ENCODE peak calls at places on chromosome 2, in six cellular contexts. G, Z, J, H, O and T are unnamed samples.

GRCh38 chr2:100606332-100606731 is 43.5 kb downstream of the PDCL3 start:
- DNase-seq in G (no peak), Z (no peak), J (no peak), H (no peak), O (no peak), T (no peak)

GRCh38 chr2:241556734-241557133 is 1.8 kb upstream of the BOK start:
- DNase-seq in G (no peak), Z (no peak), J (no peak), H (no peak), O (no peak), T (no peak)

GRCh38 chr2:115036818-115037217 is 594.4 kb downstream of the DPP10 start:
- DNase-seq in G (no peak), Z (no peak), J (no peak), H (no peak), O (no peak), T (no peak)

GRCh38 chr2:237705225-237705524 is 77.8 kb downstream of the LRRFIP1 start:
- DNase-seq in G (no peak), Z (no peak), J (peak), H (no peak), O (no peak), T (no peak)

GRCh38 chr2:9201185-9201891 is 5.3 kb upstream of the ASAP2 start:
- DNase-seq in G (no peak), Z (no peak), J (peak), H (no peak), O (no peak), T (no peak)

GRCh38 chr2:216315817-216316603 is 56.3 kb downstream of the MARCHF4 start:
- DNase-seq in G (no peak), Z (no peak), J (peak), H (no peak), O (no peak), T (no peak)

GRCh38 chr2:237081596-237081995 is 4.1 kb upstream of the COPS8 start:
- DNase-seq in G (no peak), Z (no peak), J (no peak), H (no peak), O (no peak), T (no peak)

GRCh38 chr2:224563537-224563936 is 21.6 kb downstream of the CUL3 start:
- DNase-seq in G (no peak), Z (no peak), J (peak), H (no peak), O (no peak), T (no peak)

GRCh38 chr2:74564222-74564621 is 9.7 kb downstream of the DOK1 start:
- DNase-seq in G (no peak), Z (no peak), J (no peak), H (no peak), O (no peak), T (no peak)

GRCh38 chr2:112630268-112630667 is 15.5 kb upstream of the SLC20A1 start:
- DNase-seq in G (no peak), Z (no peak), J (no peak), H (no peak), O (no peak), T (no peak)

GRCh38 chr2:66559672-66560071 is 124.7 kb downstream of the MEIS1 start:
- DNase-seq in G (no peak), Z (no peak), J (no peak), H (no peak), O (no peak), T (no peak)

GRCh38 chr2:231910771-231911170 is 15.4 kb downstream of the NPPC start:
- DNase-seq in G (no peak), Z (no peak), J (no peak), H (no peak), O (no peak), T (no peak)

GRCh38 chr2:164599954-164600589 is 21.2 kb downstream of the GRB14 start:
- DNase-seq in G (peak), Z (peak), J (peak), H (no peak), O (no peak), T (no peak)

GRCh38 chr2:61363580-61363979 is 107.3 kb downstream of the USP34 start:
- DNase-seq in G (no peak), Z (no peak), J (no peak), H (no peak), O (no peak), T (no peak)

GRCh38 chr2:204491528-204491927 is 53.7 kb upstream of the PARD3B start:
- DNase-seq in G (no peak), Z (no peak), J (no peak), H (no peak), O (no peak), T (no peak)

GRCh38 chr2:239161711-239162140 is 239.1 kb downstream of the HDAC4 start:
- DNase-seq in G (no peak), Z (no peak), J (no peak), H (no peak), O (no peak), T (no peak)